ENCODE peak calls at places on chromosomes 16 and 17, in eight cellular contexts. One of them, this sample, is unnamed. For H3K9me3, the result is how much of the 10 kb centered on the place peaks cover.

GRCh38 chr16:71848622-71849021 is 2.8 kb downstream of the ATXN1L start:
- DNase-seq in stomach: no peak
- DNase-seq in SK-N-SH: no peak
- DNase-seq in endothelial cell of umbilical vein: no peak
- DNase-seq in prostate gland: no peak
- DNase-seq in transverse colon: no peak
- DNase-seq in GM12878: no peak
- DNase-seq in sigmoid colon: no peak
- DNase-seq in this sample: no peak

GRCh38 chr17:43094129-43094834 is 30.9 kb downstream of the BRCA1 start:
- DNase-seq in SK-N-SH: no peak
- DNase-seq in transverse colon: no peak
- DNase-seq in GM12878: no peak
- DNase-seq in sigmoid colon: no peak
- DNase-seq in prostate gland: no peak
- DNase-seq in endothelial cell of umbilical vein: no peak
- DNase-seq in stomach: no peak
- DNase-seq in this sample: no peak

GRCh38 chr16:7268182-7268581 is 64.5 kb upstream of the RBFOX1 start:
- DNase-seq in transverse colon: no peak
- DNase-seq in endothelial cell of umbilical vein: no peak
- DNase-seq in GM12878: no peak
- DNase-seq in stomach: no peak
- DNase-seq in sigmoid colon: no peak
- DNase-seq in SK-N-SH: peak
- DNase-seq in prostate gland: no peak
- DNase-seq in this sample: no peak

GRCh38 chr17:80414508-80414802 is 512 bp upstream of the ENDOV start:
- DNase-seq in prostate gland: no peak
- DNase-seq in transverse colon: no peak
- DNase-seq in sigmoid colon: no peak
- DNase-seq in stomach: no peak
- DNase-seq in SK-N-SH: no peak
- DNase-seq in GM12878: no peak
- DNase-seq in endothelial cell of umbilical vein: peak
- DNase-seq in this sample: no peak

GRCh38 chr16:80570106-80570478 is 29.3 kb downstream of the DYNLRB2 start:
- DNase-seq in prostate gland: no peak
- DNase-seq in endothelial cell of umbilical vein: peak
- DNase-seq in GM12878: no peak
- DNase-seq in sigmoid colon: no peak
- DNase-seq in stomach: no peak
- DNase-seq in transverse colon: no peak
- DNase-seq in SK-N-SH: no peak
- DNase-seq in this sample: no peak

GRCh38 chr17:39461911-39462641 is 790 bp downstream of the CDK12 start:
- DNase-seq in prostate gland: peak
- DNase-seq in transverse colon: no peak
- DNase-seq in stomach: peak
- DNase-seq in endothelial cell of umbilical vein: peak
- DNase-seq in GM12878: peak
- DNase-seq in sigmoid colon: no peak
- DNase-seq in SK-N-SH: peak
- DNase-seq in this sample: no peak

GRCh38 chr17:17351901-17352781 is 49.0 kb downstream of the NT5M start:
- DNase-seq in SK-N-SH: peak
- DNase-seq in stomach: peak
- DNase-seq in transverse colon: no peak
- DNase-seq in endothelial cell of umbilical vein: peak
- DNase-seq in GM12878: no peak
- DNase-seq in sigmoid colon: no peak
- DNase-seq in prostate gland: no peak
- DNase-seq in this sample: peak

GRCh38 chr16:68003031-68003430 is 3.7 kb upstream of the DPEP2 start:
- DNase-seq in transverse colon: no peak
- DNase-seq in SK-N-SH: no peak
- DNase-seq in endothelial cell of umbilical vein: no peak
- DNase-seq in sigmoid colon: no peak
- DNase-seq in prostate gland: no peak
- DNase-seq in stomach: no peak
- DNase-seq in GM12878: no peak
- DNase-seq in this sample: no peak

GRCh38 chr16:89712476-89712805 is 8.3 kb downstream of the VPS9D1 start:
- DNase-seq in prostate gland: no peak
- DNase-seq in endothelial cell of umbilical vein: no peak
- DNase-seq in transverse colon: no peak
- DNase-seq in sigmoid colon: no peak
- DNase-seq in stomach: no peak
- DNase-seq in GM12878: no peak
- DNase-seq in SK-N-SH: peak
- DNase-seq in this sample: no peak

GRCh38 chr16:73605309-73605708 is 557.4 kb upstream of the ZFHX3 start:
- DNase-seq in GM12878: no peak
- DNase-seq in sigmoid colon: no peak
- DNase-seq in SK-N-SH: no peak
- DNase-seq in stomach: no peak
- DNase-seq in endothelial cell of umbilical vein: no peak
- DNase-seq in transverse colon: no peak
- DNase-seq in prostate gland: no peak
- DNase-seq in this sample: no peak

GRCh38 chr16:85490971-85491771 is 122.0 kb upstream of the GSE1 start:
- DNase-seq in prostate gland: no peak
- DNase-seq in SK-N-SH: no peak
- DNase-seq in transverse colon: peak
- DNase-seq in sigmoid colon: no peak
- DNase-seq in GM12878: no peak
- DNase-seq in endothelial cell of umbilical vein: no peak
- DNase-seq in stomach: peak
- DNase-seq in this sample: no peak

GRCh38 chr16:19578378-19578851 is 22.9 kb downstream of the VPS35L start:
- DNase-seq in sigmoid colon: peak
- DNase-seq in endothelial cell of umbilical vein: no peak
- DNase-seq in transverse colon: peak
- DNase-seq in stomach: no peak
- DNase-seq in SK-N-SH: no peak
- DNase-seq in GM12878: no peak
- DNase-seq in prostate gland: no peak
- DNase-seq in this sample: no peak

GRCh38 chr17:66720567-66720966 is 114.3 kb upstream of the CACNG5 start:
- DNase-seq in prostate gland: no peak
- DNase-seq in stomach: no peak
- DNase-seq in endothelial cell of umbilical vein: no peak
- DNase-seq in transverse colon: no peak
- DNase-seq in SK-N-SH: no peak
- DNase-seq in GM12878: no peak
- DNase-seq in sigmoid colon: no peak
- DNase-seq in this sample: no peak

GRCh38 chr17:66398059-66398458 is 95.6 kb downstream of the PRKCA start:
- DNase-seq in prostate gland: no peak
- DNase-seq in endothelial cell of umbilical vein: no peak
- DNase-seq in GM12878: no peak
- DNase-seq in SK-N-SH: peak
- DNase-seq in stomach: no peak
- DNase-seq in transverse colon: no peak
- DNase-seq in sigmoid colon: no peak
- DNase-seq in this sample: no peak

GRCh38 chr16:63361032-63361624 is 1324.9 kb upstream of the CDH8 start:
- DNase-seq in sigmoid colon: no peak
- DNase-seq in endothelial cell of umbilical vein: peak
- DNase-seq in transverse colon: no peak
- DNase-seq in GM12878: no peak
- DNase-seq in SK-N-SH: peak
- DNase-seq in prostate gland: no peak
- DNase-seq in stomach: no peak
- DNase-seq in this sample: no peak

GRCh38 chr17:9401434-9401833 is 174.2 kb downstream of the STX8 start:
- DNase-seq in prostate gland: no peak
- DNase-seq in stomach: no peak
- DNase-seq in SK-N-SH: no peak
- DNase-seq in sigmoid colon: no peak
- DNase-seq in transverse colon: no peak
- DNase-seq in endothelial cell of umbilical vein: no peak
- DNase-seq in GM12878: no peak
- DNase-seq in this sample: no peak

GRCh38 chr17:19415311-19415710 is 4.3 kb downstream of the RNF112 start:
- DNase-seq in SK-N-SH: no peak
- DNase-seq in endothelial cell of umbilical vein: no peak
- DNase-seq in GM12878: no peak
- DNase-seq in transverse colon: no peak
- DNase-seq in stomach: no peak
- DNase-seq in sigmoid colon: no peak
- DNase-seq in prostate gland: no peak
- DNase-seq in this sample: no peak

GRCh38 chr16:11561856-11562255 is 24.9 kb downstream of the LITAF start:
- DNase-seq in endothelial cell of umbilical vein: no peak
- DNase-seq in sigmoid colon: no peak
- DNase-seq in SK-N-SH: no peak
- DNase-seq in transverse colon: no peak
- DNase-seq in prostate gland: no peak
- DNase-seq in stomach: no peak
- DNase-seq in GM12878: no peak
- DNase-seq in this sample: no peak

GRCh38 chr16:15961060-15961511 is 11.7 kb downstream of the ABCC1 start:
- DNase-seq in SK-N-SH: no peak
- DNase-seq in endothelial cell of umbilical vein: peak
- DNase-seq in stomach: no peak
- DNase-seq in transverse colon: no peak
- DNase-seq in prostate gland: no peak
- DNase-seq in GM12878: peak
- DNase-seq in sigmoid colon: no peak
- DNase-seq in this sample: no peak

GRCh38 chr17:45092932-45093430 is 31.9 kb downstream of the NMT1 start:
- DNase-seq in sigmoid colon: peak
- DNase-seq in prostate gland: peak
- DNase-seq in SK-N-SH: no peak
- DNase-seq in stomach: peak
- DNase-seq in endothelial cell of umbilical vein: peak
- DNase-seq in transverse colon: peak
- DNase-seq in GM12878: no peak
- DNase-seq in this sample: no peak

GRCh38 chr16:84517366-84517765 is 12.9 kb upstream of the MEAK7 start:
- DNase-seq in endothelial cell of umbilical vein: no peak
- DNase-seq in sigmoid colon: no peak
- DNase-seq in prostate gland: no peak
- DNase-seq in SK-N-SH: no peak
- DNase-seq in transverse colon: no peak
- DNase-seq in GM12878: no peak
- DNase-seq in stomach: no peak
- DNase-seq in this sample: peak

GRCh38 chr16:81864646-81865382 is 85.7 kb downstream of the PLCG2 start:
- DNase-seq in endothelial cell of umbilical vein: no peak
- DNase-seq in stomach: no peak
- DNase-seq in transverse colon: no peak
- DNase-seq in sigmoid colon: no peak
- DNase-seq in SK-N-SH: peak
- DNase-seq in prostate gland: no peak
- DNase-seq in GM12878: no peak
- DNase-seq in this sample: no peak

GRCh38 chr16:11256657-11257130 is 690 bp upstream of the SOCS1 start:
- DNase-seq in endothelial cell of umbilical vein: no peak
- DNase-seq in sigmoid colon: peak
- DNase-seq in SK-N-SH: peak
- DNase-seq in transverse colon: peak
- DNase-seq in GM12878: no peak
- DNase-seq in prostate gland: peak
- DNase-seq in stomach: peak
- DNase-seq in this sample: no peak

GRCh38 chr17:82736511-82737185 is 1.2 kb downstream of the FN3K start:
- DNase-seq in GM12878: no peak
- DNase-seq in endothelial cell of umbilical vein: no peak
- DNase-seq in stomach: no peak
- DNase-seq in prostate gland: no peak
- DNase-seq in sigmoid colon: no peak
- DNase-seq in transverse colon: no peak
- DNase-seq in SK-N-SH: no peak
- DNase-seq in this sample: no peak
- H3K9me3 ChIP-seq in GM12878: under half
- H3K9me3 ChIP-seq in endothelial cell of umbilical vein: under half
- H3K9me3 ChIP-seq in stomach: under half
- H3K9me3 ChIP-seq in prostate gland: under half
- H3K9me3 ChIP-seq in sigmoid colon: under half
- H3K9me3 ChIP-seq in transverse colon: under half
- H3K9me3 ChIP-seq in SK-N-SH: under half
- H3K9me3 ChIP-seq in this sample: under half

GRCh38 chr16:66814734-66815133 is 13.3 kb upstream of the TERB1 start:
- DNase-seq in GM12878: no peak
- DNase-seq in SK-N-SH: no peak
- DNase-seq in sigmoid colon: no peak
- DNase-seq in transverse colon: no peak
- DNase-seq in prostate gland: no peak
- DNase-seq in endothelial cell of umbilical vein: no peak
- DNase-seq in stomach: no peak
- DNase-seq in this sample: no peak
- TF ChIP-seq POLR2AphosphoS5 in GM12878: peak
- TF ChIP-seq POLR2AphosphoS5 in SK-N-SH: no peak
- TF ChIP-seq POLR2AphosphoS5 in sigmoid colon: no peak
- TF ChIP-seq POLR2AphosphoS5 in transverse colon: no peak
- TF ChIP-seq POLR2AphosphoS5 in prostate gland: no peak
- TF ChIP-seq POLR2AphosphoS5 in endothelial cell of umbilical vein: no peak
- TF ChIP-seq POLR2AphosphoS5 in stomach: no peak
- TF ChIP-seq POLR2AphosphoS5 in this sample: no peak

DNA sequence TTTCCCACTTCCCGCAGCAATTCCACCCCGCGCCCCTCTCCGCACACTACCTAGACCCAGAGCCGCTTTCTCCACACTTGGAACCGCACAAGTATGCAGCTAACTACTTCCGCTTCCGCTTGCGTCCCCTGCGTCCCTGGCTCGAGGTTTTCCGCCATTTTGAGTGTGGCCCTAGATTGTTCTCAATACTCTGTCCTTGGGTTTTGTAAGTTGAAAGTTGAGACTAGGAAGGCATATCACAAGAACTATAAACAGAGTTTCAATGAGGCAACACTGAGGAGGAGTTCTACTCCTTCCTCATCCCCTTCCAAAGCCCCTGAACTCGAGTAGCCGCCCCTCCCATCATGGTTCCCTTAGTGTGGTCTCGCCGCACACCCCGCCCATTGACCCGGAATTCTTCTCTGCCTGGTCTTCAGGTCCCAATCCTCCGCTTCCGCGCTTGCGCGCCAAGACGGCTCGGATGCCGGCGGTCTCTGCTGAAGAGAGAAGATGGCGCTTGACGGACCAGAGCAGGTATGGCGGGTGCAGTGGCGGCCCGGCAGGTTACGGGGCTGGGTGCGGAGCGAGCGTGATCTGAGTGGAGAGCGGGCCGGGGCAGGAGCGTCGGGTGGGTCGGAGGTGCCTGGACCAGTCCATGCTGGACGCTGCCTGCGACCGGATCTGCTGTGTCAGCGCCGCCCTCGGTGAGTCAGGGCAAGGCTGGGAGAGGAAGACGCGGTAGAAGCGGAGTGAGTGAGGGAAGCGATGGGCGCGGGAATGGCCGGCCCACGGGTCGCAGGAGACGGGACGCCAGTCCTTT is at the start of the genes FTSJ3 and PSMC5:
- DNase-seq in transverse colon: peak
- DNase-seq in GM12878: peak
- DNase-seq in prostate gland: peak
- DNase-seq in SK-N-SH: peak
- DNase-seq in sigmoid colon: peak
- DNase-seq in endothelial cell of umbilical vein: peak
- DNase-seq in stomach: peak
- DNase-seq in this sample: peak
- H3K27ac ChIP-seq in transverse colon: peak
- H3K27ac ChIP-seq in GM12878: peak
- H3K27ac ChIP-seq in prostate gland: peak
- H3K27ac ChIP-seq in SK-N-SH: peak
- H3K27ac ChIP-seq in sigmoid colon: peak
- H3K27ac ChIP-seq in endothelial cell of umbilical vein: peak
- H3K27ac ChIP-seq in stomach: peak
- H3K27ac ChIP-seq in this sample: peak

GRCh38 chr17:68344701-68345136 is 53.4 kb downstream of the ARSG start:
- DNase-seq in prostate gland: no peak
- DNase-seq in SK-N-SH: no peak
- DNase-seq in stomach: peak
- DNase-seq in endothelial cell of umbilical vein: no peak
- DNase-seq in GM12878: no peak
- DNase-seq in transverse colon: peak
- DNase-seq in sigmoid colon: no peak
- DNase-seq in this sample: peak
- H3K9me3 ChIP-seq in prostate gland: under half
- H3K9me3 ChIP-seq in SK-N-SH: under half
- H3K9me3 ChIP-seq in stomach: under half
- H3K9me3 ChIP-seq in endothelial cell of umbilical vein: under half
- H3K9me3 ChIP-seq in GM12878: under half
- H3K9me3 ChIP-seq in transverse colon: under half
- H3K9me3 ChIP-seq in sigmoid colon: under half
- H3K9me3 ChIP-seq in this sample: under half

This sample was measured in spleen.